ENCODE peak calls at places on chromosome 12, in four cellular contexts. I is brain microvascular endothelial cell, L is cardiac muscle cell, F is left ventricle myocardium inferior. Q is an unnamed sample.

GRCh38 chr12:124680863-124681778 is 113.7 kb upstream of the NCOR2 start:
- DNase-seq in I (peak), L (peak), F (peak), Q (peak)

GRCh38 chr12:77384941-77385340 is 319.6 kb upstream of the E2F7 start:
- DNase-seq in I (peak), L (no peak), F (no peak), Q (no peak)

GRCh38 chr12:52015393-52016081 is 8.8 kb downstream of the TAMALIN start:
- DNase-seq in I (no peak), L (no peak), F (no peak), Q (no peak)

GRCh38 chr12:24881227-24881626 is 67.7 kb downstream of the BCAT1 start:
- DNase-seq in I (no peak), L (no peak), F (no peak), Q (no peak)

GRCh38 chr12:85979641-85980040 is 105.5 kb downstream of the NTS start:
- DNase-seq in I (peak), L (no peak), F (no peak), Q (no peak)

GRCh38 chr12:132190834-132191500 is 46.7 kb downstream of the NOC4L start:
- DNase-seq in I (no peak), L (no peak), F (no peak), Q (no peak)

GRCh38 chr12:11719678-11720099 is 70.2 kb downstream of the ETV6 start:
- DNase-seq in I (peak), L (peak), F (peak), Q (peak)

GRCh38 chr12:19981944-19982343 is 386.4 kb upstream of the PDE3A start:
- DNase-seq in I (no peak), L (no peak), F (no peak), Q (no peak)

GRCh38 chr12:553216-554000 is 93.7 kb downstream of the B4GALNT3 start:
- DNase-seq in I (no peak), L (no peak), F (no peak), Q (no peak)

GRCh38 chr12:90630006-90630405 is 325.0 kb downstream of the CCER1 start:
- DNase-seq in I (no peak), L (peak), F (no peak), Q (no peak)

GRCh38 chr12:66217342-66217929 is 28.4 kb downstream of the IRAK3 start:
- DNase-seq in I (no peak), L (no peak), F (no peak), Q (no peak)

GRCh38 chr12:66304296-66304915 is 2.1 kb downstream of the HELB start:
- DNase-seq in I (no peak), L (no peak), F (no peak), Q (no peak)

GRCh38 chr12:70741266-70741665 is 104.0 kb upstream of the PTPRB start:
- DNase-seq in I (no peak), L (no peak), F (no peak), Q (no peak)

GRCh38 chr12:111773801-111774551 is 7.2 kb downstream of the ALDH2 start:
- DNase-seq in I (no peak), L (peak), F (peak), Q (no peak)

GRCh38 chr12:52175411-52176350 is 16.1 kb downstream of the KRT80 start:
- DNase-seq in I (no peak), L (peak), F (no peak), Q (no peak)

GRCh38 chr12:115404761-115405470 is 720.9 kb upstream of the TBX3 start:
- DNase-seq in I (peak), L (peak), F (no peak), Q (no peak)

GRCh38 chr12:89051065-89051677 is 301.1 kb downstream of the DUSP6 start:
- DNase-seq in I (peak), L (peak), F (no peak), Q (no peak)

DNA sequence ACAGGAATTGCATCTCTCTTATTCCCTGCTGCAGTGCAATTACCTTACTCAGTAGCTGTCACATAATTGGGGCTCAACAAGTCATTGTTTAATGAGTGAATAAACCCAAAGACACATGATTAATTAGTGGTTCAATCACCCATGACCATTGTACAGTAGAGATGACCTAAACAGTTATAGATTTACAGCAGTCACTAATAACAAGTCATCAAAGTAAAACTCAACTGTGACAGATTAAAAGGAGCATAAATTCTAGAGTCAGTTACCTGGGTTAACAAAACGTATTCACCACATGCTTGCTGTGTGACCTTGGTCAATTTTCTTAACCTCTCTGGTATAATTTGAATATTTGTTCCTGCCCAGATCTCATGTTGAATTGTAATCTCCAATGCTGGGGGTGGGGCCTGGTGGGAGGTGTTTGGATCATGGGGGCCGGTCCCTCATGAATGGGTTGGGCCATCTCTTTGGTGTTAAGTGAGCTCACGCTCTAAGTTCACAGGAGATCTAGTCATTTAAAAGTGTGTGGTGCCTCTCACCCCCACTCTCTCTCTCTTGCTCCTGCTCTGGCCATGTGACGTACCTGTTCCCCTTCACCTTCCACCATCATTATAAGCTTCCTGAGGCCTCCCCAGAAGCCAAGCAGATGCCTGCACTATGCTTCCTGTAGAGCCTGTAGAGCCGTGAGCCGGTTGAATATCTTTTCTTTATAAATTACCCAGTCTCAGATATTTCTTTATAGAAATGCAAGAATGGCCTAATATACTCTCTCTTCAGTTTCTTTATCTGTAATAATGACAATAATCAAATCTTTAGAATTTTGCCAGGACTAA is 141.9 kb upstream of the PLEKHG7 start:
- DNase-seq in I (no peak), L (no peak), F (no peak), Q (no peak)
- H3K27ac ChIP-seq in I (no peak), L (no peak), F (peak), Q (peak)

DNA sequence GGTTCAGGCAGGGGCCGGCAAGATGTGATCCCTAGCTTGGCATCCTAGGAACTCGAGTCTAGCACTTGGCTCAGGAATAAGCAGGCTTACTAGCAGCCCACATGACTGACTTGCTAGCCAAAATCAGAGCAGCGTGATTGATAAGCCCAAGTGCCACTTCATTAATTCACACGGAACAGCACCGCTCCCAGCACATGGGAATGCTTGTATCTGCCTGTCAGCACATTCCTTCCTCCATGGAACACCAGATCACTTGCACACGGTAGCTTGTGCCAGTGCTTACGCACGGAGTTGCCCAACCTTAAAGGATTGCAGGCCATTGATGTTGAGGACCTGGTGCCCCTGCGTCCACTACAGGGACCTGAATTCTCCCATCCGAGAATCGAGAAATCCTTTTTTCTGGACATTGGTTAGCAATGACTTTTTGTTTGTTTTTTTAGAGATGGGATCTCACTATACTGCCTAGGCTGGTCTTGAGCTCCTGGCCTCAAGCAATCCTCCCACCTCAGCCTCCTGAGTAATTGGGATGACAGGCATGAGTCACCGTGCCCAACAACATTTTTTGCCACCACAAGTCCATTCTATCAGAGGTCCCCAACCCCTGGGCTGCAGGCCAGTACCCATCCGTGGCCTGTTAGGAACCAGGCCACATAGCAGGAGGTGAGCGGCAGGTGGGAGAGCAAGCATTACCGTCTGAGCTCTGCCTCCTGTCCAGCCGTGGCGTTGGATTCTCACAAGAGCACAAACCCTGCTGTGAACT is 30.6 kb upstream of the TSPAN9 start:
- DNase-seq in I (no peak), L (peak), F (peak), Q (no peak)
- H3K27ac ChIP-seq in I (no peak), L (no peak), F (peak), Q (no peak)

GRCh38 chr12:69431604-69432222 is 38.5 kb upstream of the FRS2 start:
- DNase-seq in I (no peak), L (no peak), F (no peak), Q (no peak)
- H3K27ac ChIP-seq in I (no peak), L (peak), F (peak), Q (peak)

DNA sequence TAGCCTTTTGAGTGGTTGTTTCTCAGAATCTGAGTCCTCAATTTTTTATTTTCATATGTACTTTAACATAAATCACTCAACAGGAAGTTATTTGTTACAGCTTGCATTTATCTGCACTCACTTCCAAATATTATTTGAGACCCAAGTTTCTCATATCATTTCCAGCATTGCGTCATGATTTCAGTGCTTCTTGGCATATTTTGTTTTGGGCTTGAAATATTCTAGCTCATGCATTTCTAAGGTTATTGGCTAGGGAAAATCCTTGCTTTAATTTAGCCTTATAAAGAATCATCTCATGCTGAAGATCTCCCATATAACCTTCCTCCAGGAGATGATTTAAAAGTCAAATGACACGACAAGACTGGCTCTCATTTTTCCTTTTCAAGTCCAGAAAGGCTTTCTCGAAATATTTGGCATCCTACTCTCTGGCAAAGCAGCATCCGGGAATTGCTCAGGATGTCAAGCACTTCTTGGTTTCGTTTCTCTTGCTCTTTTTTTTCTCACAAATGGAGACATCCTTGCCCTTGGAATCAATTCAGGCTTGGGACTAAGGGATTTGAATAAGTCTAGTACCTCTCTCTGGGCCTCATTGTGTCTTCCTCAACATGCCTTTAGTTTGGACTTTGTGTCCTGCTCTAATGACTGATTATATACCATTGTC is 295.0 kb downstream of the RMST start:
- DNase-seq in I (no peak), L (peak), F (no peak), Q (no peak)
- H3K27ac ChIP-seq in I (no peak), L (no peak), F (peak), Q (peak)

GRCh38 chr12:75622492-75622891 is 111.1 kb upstream of the KRR1 start:
- DNase-seq in I (no peak), L (no peak), F (no peak), Q (no peak)
- H3K27ac ChIP-seq in I (no peak), L (no peak), F (no peak), Q (no peak)

GRCh38 chr12:10191865-10192264 is 13.0 kb downstream of the TMEM52B start:
- DNase-seq in I (no peak), L (no peak), F (no peak), Q (no peak)

GRCh38 chr12:10190558-10191388 is 11.9 kb downstream of the TMEM52B start:
- DNase-seq in I (peak), L (peak), F (peak), Q (no peak)

GRCh38 chr12:10194160-10194559 is 15.3 kb downstream of the TMEM52B start:
- DNase-seq in I (no peak), L (no peak), F (no peak), Q (no peak)

GRCh38 chr12:10186299-10186698 is 7.5 kb downstream of the TMEM52B start:
- DNase-seq in I (no peak), L (no peak), F (peak), Q (no peak)

DNA sequence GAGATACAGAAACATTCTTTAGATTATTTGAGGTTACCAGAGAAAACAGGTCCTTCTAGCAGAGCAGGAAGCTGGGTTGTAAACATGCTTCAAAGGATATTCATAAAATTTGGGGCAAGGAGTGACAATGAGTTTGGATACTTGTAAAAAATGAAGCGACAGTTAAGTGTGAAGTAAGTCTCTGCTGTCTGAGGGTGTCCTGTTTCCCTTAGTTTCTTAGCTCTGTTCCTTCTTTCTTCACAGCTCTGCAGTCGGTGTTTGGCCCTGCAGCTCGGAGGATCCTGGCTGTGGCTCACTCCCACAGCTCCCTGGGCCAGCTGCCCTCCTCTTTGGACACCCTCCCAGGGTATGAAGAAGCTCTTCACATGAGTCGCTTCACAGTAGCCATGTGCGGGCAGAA is 10.8 kb downstream of the TMEM52B start:
- DNase-seq in I (no peak), L (peak), F (peak), Q (no peak)
- H3K27ac ChIP-seq in I (no peak), L (no peak), F (no peak), Q (no peak)

GRCh38 chr12:122454250-122454721 is 31.8 kb upstream of the CLIP1 start:
- DNase-seq in I (no peak), L (no peak), F (no peak), Q (no peak)
- H3K27ac ChIP-seq in I (no peak), L (no peak), F (no peak), Q (peak)

DNA sequence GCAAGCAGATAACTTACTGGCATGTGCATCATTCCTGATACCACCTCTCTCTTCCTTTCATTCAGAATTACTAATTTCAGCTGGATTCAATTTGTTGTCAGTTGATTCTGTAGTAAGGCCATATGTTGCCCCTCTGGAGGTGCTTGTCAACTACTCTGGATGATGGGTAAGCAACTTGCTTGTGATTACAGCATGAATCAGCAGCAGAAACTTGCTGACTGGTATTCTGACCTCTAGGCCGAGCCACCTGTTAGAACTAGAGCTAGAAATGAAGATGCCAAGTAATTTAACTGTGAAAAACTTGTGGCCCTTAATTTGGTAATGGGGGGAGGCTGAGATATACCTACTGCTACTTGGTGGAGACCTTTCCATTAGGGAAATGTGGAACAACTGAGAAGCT is 5.1 kb downstream of the RNF10 start:
- DNase-seq in I (no peak), L (peak), F (no peak), Q (no peak)
- H3K27ac ChIP-seq in I (no peak), L (peak), F (peak), Q (peak)

GRCh38 chr12:120833849-120834248 is 70.3 kb downstream of the SPPL3 start:
- DNase-seq in I (no peak), L (no peak), F (no peak), Q (no peak)
- H3K27ac ChIP-seq in I (no peak), L (peak), F (peak), Q (no peak)

DNA sequence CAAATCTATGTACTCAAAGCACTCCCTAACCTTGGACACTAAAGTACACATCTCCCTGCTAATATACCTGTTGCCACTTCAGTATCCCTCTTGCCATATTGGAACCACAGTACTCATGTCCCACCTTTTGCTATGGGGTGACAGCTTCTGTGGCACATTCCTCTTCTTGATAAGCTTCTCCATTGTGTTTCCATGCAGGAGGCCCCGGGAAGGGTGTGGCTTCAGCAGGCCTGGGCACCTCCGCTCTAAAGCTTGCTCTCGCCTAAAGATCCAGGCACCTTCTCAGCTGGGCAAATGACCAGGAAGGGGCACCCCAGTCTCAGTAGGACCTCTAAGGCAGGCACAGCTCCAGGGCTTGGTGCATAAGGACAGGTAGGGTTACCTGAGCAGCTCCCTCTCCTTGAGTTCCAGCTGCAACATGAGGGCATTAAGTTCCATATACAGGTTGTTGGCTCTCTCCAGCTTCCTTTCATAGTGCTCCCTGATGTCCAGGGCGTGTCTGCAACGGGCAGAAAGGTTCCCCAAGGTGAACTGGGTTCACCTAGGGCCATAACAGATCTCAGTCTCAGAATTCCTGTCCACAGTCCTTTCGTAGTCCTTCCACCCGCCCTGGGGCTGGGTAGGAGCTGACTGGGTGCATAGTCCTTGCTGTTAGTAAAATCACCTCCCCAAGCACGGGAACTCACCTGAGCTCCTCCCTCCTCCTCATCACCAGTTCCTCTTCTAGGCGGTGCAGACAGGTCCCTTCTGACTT is 15.9 kb downstream of the MAP3K12 start:
- DNase-seq in I (no peak), L (no peak), F (no peak), Q (no peak)
- H3K27ac ChIP-seq in I (no peak), L (peak), F (peak), Q (no peak)

Q was measured in thoracic aorta.